ENCODE peak calls at places on chromosomes 6 and 20, in five cellular contexts. T is endodermal cell, P is uterus, X is endothelial cell of umbilical vein, R is upper lobe of right lung. S is an unnamed sample. For H3K36me3, the result is how much of the 10 kb centered on the place peaks cover.

GRCh38 chr6:117169060-117169635 is 96.2 kb upstream of the VGLL2 start:
- DNase-seq in P (no peak), X (no peak), R (no peak), T (no peak), S (no peak)

GRCh38 chr6:82298012-82298411 is 50.5 kb upstream of the IBTK start:
- DNase-seq in X (no peak), T (peak), R (no peak), P (no peak), S (peak)

GRCh38 chr20:63265891-63266515 is 6.6 kb upstream of the ARFGAP1 start:
- DNase-seq in R (no peak), X (no peak), P (no peak), T (no peak), S (no peak)

GRCh38 chr20:51571470-51571794 is 28.9 kb upstream of the NFATC2 start:
- DNase-seq in T (no peak), P (no peak), X (no peak), R (no peak), S (no peak)

GRCh38 chr20:22836877-22837276 is 198.2 kb upstream of the SSTR4 start:
- DNase-seq in R (no peak), X (no peak), T (peak), P (no peak), S (peak)

GRCh38 chr20:64177420-64177783 is 13.2 kb downstream of the MYT1 start:
- DNase-seq in X (no peak), T (no peak), R (no peak), P (no peak), S (no peak)

GRCh38 chr6:155436981-155437749 is 18.5 kb downstream of the NOX3 start:
- DNase-seq in X (peak), T (no peak), R (no peak), P (no peak), S (peak)

GRCh38 chr20:37355252-37356180 is 9.6 kb downstream of the SRC start:
- DNase-seq in X (no peak), T (peak), P (no peak), R (peak), S (no peak)

GRCh38 chr20:50646483-50646996 is 44.8 kb downstream of the RIPOR3 start:
- DNase-seq in X (no peak), R (no peak), P (no peak), T (no peak), S (no peak)

GRCh38 chr20:63186528-63187316 is 29.2 kb downstream of the YTHDF1 start:
- DNase-seq in T (no peak), P (no peak), R (no peak), X (no peak), S (no peak)

GRCh38 chr6:83359638-83360037 is 71.2 kb downstream of the ME1 start:
- DNase-seq in R (no peak), T (no peak), P (no peak), X (no peak), S (no peak)

DNA sequence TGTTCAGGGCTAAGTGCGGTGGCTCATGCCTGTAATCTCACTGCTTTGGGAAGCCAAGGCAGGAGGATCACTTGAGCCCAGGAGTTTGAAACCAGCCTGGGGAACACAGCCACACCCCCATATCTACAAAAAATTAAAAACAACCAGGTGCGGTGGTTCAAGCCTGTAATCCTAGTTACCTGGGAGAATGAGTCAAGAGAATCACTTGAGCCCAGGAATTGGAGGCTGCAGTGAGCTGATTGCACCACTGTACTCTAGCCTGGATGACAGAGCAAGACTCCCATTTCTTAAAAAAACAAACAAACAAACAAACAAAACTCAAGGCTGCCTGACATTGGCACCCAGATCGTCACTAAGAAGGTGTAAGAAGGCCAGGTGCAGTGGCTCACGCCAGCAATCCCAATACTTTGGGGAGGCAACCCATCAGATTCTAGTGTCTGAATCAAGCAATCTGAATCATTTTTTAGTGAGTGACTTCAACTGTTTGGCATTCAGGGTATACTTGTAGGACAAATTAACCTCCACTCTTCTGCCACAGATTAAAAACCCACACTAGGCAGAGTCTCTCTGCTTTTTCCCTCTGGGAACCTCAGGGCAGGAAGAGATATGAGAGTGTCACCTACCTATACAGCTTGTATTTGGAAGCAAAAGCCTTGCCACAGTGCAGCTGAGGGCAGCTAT is 6.1 kb downstream of the PLAGL2 start:
- DNase-seq in R (no peak), T (no peak), X (no peak), P (no peak), S (no peak)
- H3K36me3 ChIP-seq in R (half or more), T (half or more), X (under half), P (under half), S (under half)

GRCh38 chr6:31762356-31762755 is at the start of gene SAPCD1:
- DNase-seq in P (no peak), T (no peak), X (no peak), R (no peak), S (no peak)

GRCh38 chr6:31762878-31763616 is 591 bp downstream of the SAPCD1 start:
- DNase-seq in P (no peak), T (no peak), X (no peak), R (no peak), S (no peak)

GRCh38 chr6:31760790-31761189 is 1.7 kb upstream of the SAPCD1 start:
- DNase-seq in R (no peak), T (no peak), P (no peak), X (no peak), S (no peak)

GRCh38 chr6:31763617-31763940 is 1.1 kb downstream of the SAPCD1 start:
- DNase-seq in P (no peak), T (peak), R (no peak), X (peak), S (no peak)

GRCh38 chr6:31761343-31761742 is 1.1 kb upstream of the SAPCD1 start:
- DNase-seq in X (no peak), R (no peak), P (no peak), T (no peak), S (no peak)
- H3K36me3 ChIP-seq in X (under half), R (under half), P (under half), T (under half), S (under half)

GRCh38 chr6:45727824-45728449 is 287.7 kb downstream of the CLIC5 start:
- DNase-seq in P (no peak), X (no peak), T (no peak), R (no peak), S (no peak)
- H3K36me3 ChIP-seq in P (under half), X (under half), T (under half), R (under half), S (under half)

GRCh38 chr6:33668328-33668727 is 43.2 kb downstream of the UQCC2 start:
- DNase-seq in P (no peak), R (no peak), T (no peak), X (no peak), S (no peak)
- H3K36me3 ChIP-seq in P (under half), R (half or more), T (under half), X (under half), S (under half)

GRCh38 chr6:157188213-157188612 is 135.1 kb downstream of the TMEM242 start:
- DNase-seq in P (no peak), X (no peak), R (no peak), T (no peak), S (peak)

GRCh38 chr6:157185171-157185570 is 138.1 kb downstream of the TMEM242 start:
- DNase-seq in R (no peak), P (no peak), X (no peak), T (no peak), S (no peak)

GRCh38 chr6:157184202-157185015 is 138.9 kb downstream of the TMEM242 start:
- DNase-seq in X (peak), P (peak), T (peak), R (peak), S (peak)

GRCh38 chr6:157186785-157187181 is 136.5 kb downstream of the TMEM242 start:
- DNase-seq in T (no peak), X (no peak), P (no peak), R (no peak), S (no peak)

DNA sequence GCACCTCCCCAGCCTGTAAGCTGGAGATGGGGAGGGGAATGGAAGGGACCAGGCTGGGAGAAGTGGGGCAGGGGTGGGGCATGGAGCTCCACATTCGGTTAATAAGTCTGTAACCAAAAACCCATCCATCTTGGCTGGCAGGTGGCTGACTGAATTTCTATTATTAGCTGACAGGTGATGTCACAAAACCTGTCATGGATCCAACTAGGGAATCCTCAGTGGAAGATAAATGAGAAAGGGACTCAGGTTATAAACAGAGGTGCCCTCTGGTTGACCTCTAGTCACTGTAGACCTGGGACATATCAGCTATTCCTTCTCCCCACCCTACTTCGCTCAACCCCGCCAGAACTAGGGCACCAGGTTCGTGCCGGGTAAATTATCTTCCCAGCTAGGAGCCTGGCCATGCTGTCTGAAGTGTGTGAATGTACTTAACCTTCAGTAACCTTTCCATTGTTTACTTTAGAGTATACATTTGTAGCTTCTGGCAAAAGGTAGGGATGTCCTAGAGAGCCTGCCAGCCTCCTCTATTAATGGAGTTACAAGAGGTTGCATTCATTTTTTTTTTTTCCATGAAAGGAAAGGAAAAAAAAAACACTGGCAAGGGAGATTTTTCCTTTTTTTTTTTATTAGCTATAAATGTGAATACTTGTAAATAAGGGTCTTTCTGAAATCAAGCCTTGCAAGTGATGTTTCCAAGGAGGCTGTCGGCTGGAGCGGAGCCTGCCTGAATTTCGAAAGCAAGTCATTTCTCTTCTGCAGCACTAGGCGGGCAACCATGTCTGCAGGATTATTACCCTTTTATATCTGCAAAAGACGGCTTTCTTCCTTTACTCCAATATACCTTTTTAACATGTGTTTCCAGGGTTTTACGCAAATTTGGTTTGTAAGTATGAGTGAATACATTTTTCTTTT is 135.9 kb downstream of the TMEM242 start:
- DNase-seq in P (no peak), T (no peak), X (peak), R (no peak), S (no peak)
- H3K36me3 ChIP-seq in P (under half), T (half or more), X (under half), R (half or more), S (under half)

DNA sequence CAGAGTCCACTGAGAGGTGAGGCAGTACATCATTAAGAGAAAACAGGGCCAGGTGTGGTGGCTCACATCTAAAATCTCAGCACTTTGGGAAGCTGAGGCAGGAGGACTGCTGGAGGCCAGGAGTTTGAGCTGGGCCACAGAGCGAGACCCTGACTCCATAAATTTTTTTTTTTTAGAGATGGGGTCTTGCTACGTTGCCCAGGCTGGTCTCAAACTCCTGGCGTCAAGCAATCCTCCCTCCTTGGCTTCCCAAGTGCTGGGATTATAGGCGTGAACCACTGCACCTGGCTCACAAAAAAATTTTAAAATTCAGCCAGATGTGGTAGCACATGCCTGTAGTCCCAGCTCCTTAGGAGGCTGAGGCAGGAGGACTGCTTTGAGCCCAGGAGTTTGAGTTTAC is 17.3 kb downstream of the PPIL1 start:
- DNase-seq in X (no peak), T (peak), P (no peak), R (no peak), S (no peak)
- H3K36me3 ChIP-seq in X (under half), T (half or more), P (under half), R (under half), S (under half)

GRCh38 chr6:30547454-30547853 is 8.8 kb downstream of the GNL1 start:
- DNase-seq in P (no peak), T (peak), R (no peak), X (no peak), S (no peak)
- H3K36me3 ChIP-seq in P (under half), T (half or more), R (half or more), X (under half), S (under half)

DNA sequence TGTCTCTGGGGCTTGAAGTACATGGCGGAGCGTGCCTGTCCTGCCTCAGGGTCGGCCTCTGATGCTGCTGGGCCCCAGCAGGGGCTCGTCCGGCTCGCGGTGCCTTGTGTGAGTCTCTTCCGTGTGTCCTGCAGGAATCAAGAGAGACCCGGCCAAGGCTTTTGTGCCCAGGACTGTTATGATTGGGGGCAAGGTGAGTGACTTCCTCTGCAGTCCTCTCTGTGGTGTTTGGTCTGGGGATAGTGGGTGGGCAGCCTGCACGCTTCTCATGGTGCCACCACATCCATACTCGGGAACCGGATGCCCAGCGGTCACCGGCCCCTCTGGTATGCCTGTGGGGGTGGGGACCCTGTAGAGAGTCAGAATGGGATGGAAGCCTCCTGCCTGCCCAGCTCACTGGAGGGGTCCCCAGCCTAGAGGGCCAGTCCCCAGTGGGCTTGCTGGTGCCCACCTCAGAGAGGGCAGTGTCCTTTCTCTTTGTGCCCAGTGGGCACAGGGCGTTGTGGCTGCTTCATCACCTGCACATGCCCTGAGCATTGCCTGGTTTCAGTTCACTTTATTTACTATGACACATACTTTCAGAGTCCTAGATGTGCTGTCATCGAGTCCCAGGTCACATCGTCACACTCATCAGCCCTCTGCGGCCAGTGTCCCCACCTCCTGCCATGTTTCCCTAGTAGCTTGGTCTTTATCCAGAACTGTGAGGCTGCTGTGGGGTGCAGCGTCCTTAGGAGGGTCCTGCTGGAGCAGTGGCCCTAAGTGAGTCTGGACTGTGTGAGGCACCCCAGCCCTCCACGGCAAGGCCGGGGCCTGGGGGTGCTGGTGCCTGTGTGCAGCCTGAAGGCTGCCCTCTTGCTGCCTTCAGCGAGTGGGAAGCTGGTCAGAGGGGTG is 40.7 kb downstream of the PYGB start:
- DNase-seq in R (peak), T (no peak), X (no peak), P (peak), S (no peak)
- H3K36me3 ChIP-seq in R (half or more), T (half or more), X (under half), P (under half), S (half or more)

GRCh38 chr6:159761135-159761872 is 541 bp upstream of the ACAT2 start:
- DNase-seq in P (peak), R (peak), X (peak), T (peak), S (peak)
- H3K36me3 ChIP-seq in P (under half), R (under half), X (under half), T (half or more), S (under half)

DNA sequence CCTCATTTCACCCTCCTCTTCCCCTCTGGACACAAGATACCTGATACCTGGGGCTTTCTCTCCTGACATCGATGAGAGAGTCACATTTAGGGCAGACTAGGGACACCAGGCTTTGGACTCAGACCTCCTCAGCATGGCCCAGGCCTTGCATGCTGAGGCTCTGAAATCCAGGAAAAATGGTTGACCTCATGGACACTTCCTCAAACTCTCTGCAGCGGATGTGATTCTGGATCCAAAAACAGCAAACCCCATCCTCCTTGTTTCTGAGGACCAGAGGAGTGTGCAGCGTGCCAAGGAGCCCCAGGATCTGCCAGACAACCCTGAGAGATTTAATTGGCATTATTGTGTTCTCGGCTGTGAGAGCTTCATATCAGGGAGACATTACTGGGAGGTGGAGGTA is 10.9 kb downstream of the BTN3A1 start:
- DNase-seq in P (no peak), R (no peak), X (peak), T (no peak), S (no peak)
- H3K36me3 ChIP-seq in P (under half), R (under half), X (under half), T (under half), S (under half)

S was measured in brain microvascular endothelial cell.